ENCODE peak calls at places on chromosome 19, in six cellular contexts. D, E, B, U, R and V are unnamed samples.

GRCh38 chr19:49665301-49666119 is at the start of the genes BCL2L12 and IRF3:
- DNase-seq in D (peak), B (peak), R (peak), U (peak), E (peak), V (no peak)

GRCh38 chr19:51599084-51599483 is 28.0 kb downstream of the ZNF175 start:
- DNase-seq in B (no peak), R (no peak), U (no peak), D (no peak), E (no peak), V (no peak)

GRCh38 chr19:32866061-32866460 is 3.5 kb downstream of the SLC7A9 start:
- DNase-seq in U (no peak), B (no peak), E (peak), D (no peak), R (no peak), V (peak)

GRCh38 chr19:31451686-31452325 is 102.6 kb upstream of the TSHZ3 start:
- DNase-seq in U (no peak), R (no peak), E (no peak), B (peak), D (no peak), V (no peak)

GRCh38 chr19:38691938-38692457 is 44.5 kb downstream of the ACTN4 start:
- DNase-seq in R (no peak), B (peak), U (no peak), D (peak), E (peak), V (no peak)

GRCh38 chr19:13097331-13098258 is 5.1 kb downstream of the LYL1 start:
- DNase-seq in B (no peak), U (no peak), E (peak), R (no peak), D (no peak), V (peak)

GRCh38 chr19:12695514-12695913 is 917 bp downstream of the FBXW9 start:
- DNase-seq in D (no peak), R (no peak), U (no peak), E (no peak), B (no peak), V (no peak)

GRCh38 chr19:54302252-54302651 is 10.7 kb downstream of the LILRA5 start:
- DNase-seq in D (no peak), R (no peak), E (no peak), B (no peak), U (no peak), V (no peak)

GRCh38 chr19:46009530-46010510 is 13.0 kb downstream of the PGLYRP1 start:
- DNase-seq in B (peak), U (no peak), R (no peak), D (peak), E (no peak), V (no peak)

DNA sequence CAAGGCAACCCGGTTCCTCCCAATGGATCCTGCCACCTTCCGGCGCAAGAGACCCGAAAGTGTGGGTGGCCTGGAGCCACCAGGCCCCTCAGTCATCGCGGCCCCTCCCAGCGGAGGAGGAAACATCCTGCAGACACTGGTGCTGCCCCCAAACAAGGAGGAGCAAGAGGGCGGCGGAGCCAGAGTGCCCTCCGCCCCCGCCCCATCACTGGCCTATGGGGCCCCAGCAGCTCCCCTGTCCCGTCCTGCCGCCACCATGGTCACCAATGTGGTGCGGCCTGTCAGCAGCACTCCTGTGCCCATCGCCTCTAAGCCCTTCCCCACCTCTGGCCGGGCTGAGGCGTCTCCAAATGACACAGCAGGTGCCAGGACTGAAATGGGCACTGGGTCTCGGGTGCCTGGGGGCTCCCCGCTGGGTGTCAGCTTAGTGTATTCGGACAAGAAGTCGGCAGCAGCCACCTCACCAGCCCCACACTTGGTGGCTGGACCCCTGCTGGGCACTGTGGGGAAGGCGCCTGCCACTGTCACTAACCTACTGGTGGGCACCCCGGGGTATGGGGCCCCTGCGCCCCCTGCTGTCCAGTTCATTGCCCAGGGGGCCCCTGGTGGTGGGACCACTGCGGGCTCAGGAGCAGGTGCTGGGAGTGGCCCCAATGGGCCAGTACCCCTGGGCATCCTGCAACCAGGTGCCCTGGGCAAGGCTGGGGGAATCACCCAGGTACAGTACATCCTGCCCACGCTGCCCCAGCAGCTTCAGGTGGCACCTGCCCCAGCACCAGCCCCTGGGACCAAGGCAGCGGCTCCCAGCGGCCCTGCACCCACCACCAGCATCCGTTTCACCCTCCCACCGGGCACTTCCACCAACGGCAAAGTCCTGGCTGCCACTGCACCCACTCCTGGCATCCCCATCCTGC is 11.2 kb upstream of the PRR19 start:
- DNase-seq in B (no peak), D (no peak), E (no peak), R (no peak), U (no peak), V (peak)
- TF ChIP-seq CTCF in B (peak), D (peak), E (peak), R (peak), U (no peak), V (peak)

GRCh38 chr19:2736550-2737190 is 3.1 kb downstream of the SLC39A3 start:
- DNase-seq in U (no peak), B (no peak), D (no peak), E (no peak), R (no peak), V (no peak)

GRCh38 chr19:2743099-2743498 is 3.3 kb upstream of the SLC39A3 start:
- DNase-seq in R (no peak), D (no peak), E (no peak), U (no peak), B (no peak), V (no peak)

GRCh38 chr19:2740314-2740656 is 468 bp upstream of the SLC39A3 start:
- DNase-seq in U (no peak), R (no peak), D (no peak), B (no peak), E (no peak), V (no peak)

GRCh38 chr19:2744113-2744512 is 4.3 kb upstream of the SLC39A3 start:
- DNase-seq in U (no peak), R (no peak), B (no peak), E (no peak), D (no peak), V (no peak)

GRCh38 chr19:2739602-2740313 is at the start of gene SLC39A3:
- DNase-seq in U (peak), E (peak), B (peak), R (peak), D (peak), V (peak)
- TF ChIP-seq CTCF in U (no peak), E (peak), B (peak), R (no peak), D (no peak), V (peak)

GRCh38 chr19:7611541-7612279 is 16.0 kb downstream of the CAMSAP3 start:
- DNase-seq in U (no peak), E (no peak), D (no peak), B (no peak), R (no peak), V (no peak)

GRCh38 chr19:7610491-7611240 is 15.0 kb downstream of the CAMSAP3 start:
- DNase-seq in U (no peak), B (no peak), R (no peak), D (no peak), E (no peak), V (no peak)

GRCh38 chr19:7614859-7615741 is 14.2 kb downstream of the XAB2 start:
- DNase-seq in R (no peak), E (no peak), B (no peak), U (no peak), D (no peak), V (no peak)

GRCh38 chr19:7607874-7608560 is 12.4 kb downstream of the CAMSAP3 start:
- DNase-seq in E (no peak), D (no peak), B (no peak), U (no peak), R (no peak), V (no peak)

DNA sequence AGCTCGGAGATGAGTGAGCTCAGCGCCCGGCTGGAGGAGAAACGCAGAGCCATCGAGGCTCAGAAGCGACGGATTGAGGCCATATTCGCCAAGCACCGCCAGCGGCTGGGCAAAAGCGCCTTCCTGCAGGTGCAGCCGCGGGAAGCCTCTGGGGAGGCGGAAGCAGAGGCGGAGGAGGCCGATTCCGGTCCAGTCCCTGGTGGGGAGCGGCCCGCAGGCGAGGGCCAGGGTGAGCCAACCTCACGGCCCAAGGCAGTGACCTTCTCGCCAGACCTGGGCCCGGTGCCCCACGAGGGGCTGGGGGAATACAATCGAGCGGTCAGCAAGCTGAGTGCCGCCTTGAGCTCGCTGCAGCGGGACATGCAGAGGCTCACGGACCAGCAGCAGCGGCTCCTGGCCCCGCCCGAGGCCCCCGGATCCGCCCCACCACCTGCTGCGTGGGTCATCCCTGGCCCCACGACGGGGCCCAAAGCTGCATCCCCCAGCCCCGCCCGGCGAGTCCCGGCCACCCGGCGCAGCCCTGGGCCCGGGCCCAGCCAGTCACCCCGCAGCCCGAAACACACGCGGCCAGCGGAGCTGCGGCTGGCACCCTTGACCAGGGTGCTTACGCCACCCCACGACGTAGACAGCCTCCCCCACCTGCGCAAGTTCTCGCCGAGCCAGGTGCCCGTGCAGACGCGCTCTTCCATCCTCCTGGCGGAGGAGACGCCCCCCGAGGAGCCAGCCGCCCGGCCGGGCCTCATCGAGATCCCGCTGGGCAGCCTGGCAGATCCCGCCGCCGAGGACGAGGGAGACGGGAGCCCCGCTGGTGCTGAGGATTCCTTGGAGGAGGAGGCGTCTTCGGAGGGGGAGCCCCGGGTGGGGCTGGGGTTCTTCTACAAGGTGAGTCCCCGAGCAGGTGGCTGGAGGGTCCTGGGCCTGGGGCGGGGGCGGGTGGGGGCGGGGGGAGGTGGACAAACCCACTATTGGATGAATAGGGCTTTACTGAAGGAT is 16.8 kb downstream of the XAB2 start:
- DNase-seq in E (no peak), R (no peak), B (no peak), U (no peak), D (no peak), V (no peak)
- TF ChIP-seq CTCF in E (no peak), R (no peak), B (no peak), U (no peak), D (no peak), V (no peak)

DNA sequence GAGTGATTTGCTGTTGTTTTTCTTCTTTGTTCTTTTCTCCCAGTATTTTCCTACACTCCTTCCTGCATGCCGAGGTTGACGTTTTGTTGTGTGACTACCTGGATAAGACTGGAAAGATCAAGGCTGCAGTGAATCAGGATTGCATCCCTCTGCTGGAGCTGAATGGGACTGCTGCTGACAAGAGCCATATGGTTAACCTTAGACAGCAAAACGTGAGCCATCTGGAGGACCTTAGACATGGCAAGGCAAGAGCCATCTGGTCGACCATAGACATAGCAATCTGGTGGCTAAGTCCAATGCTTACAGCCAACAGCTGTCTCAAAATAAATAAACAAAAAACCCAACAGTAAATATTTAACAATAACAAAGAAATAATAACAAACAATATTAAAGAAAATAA is 42.6 kb upstream of the ZNF91 start:
- DNase-seq in E (no peak), D (no peak), B (no peak), U (no peak), R (no peak), V (no peak)
- TF ChIP-seq CTCF in E (no peak), D (no peak), B (no peak), U (peak), R (no peak), V (no peak)

DNA sequence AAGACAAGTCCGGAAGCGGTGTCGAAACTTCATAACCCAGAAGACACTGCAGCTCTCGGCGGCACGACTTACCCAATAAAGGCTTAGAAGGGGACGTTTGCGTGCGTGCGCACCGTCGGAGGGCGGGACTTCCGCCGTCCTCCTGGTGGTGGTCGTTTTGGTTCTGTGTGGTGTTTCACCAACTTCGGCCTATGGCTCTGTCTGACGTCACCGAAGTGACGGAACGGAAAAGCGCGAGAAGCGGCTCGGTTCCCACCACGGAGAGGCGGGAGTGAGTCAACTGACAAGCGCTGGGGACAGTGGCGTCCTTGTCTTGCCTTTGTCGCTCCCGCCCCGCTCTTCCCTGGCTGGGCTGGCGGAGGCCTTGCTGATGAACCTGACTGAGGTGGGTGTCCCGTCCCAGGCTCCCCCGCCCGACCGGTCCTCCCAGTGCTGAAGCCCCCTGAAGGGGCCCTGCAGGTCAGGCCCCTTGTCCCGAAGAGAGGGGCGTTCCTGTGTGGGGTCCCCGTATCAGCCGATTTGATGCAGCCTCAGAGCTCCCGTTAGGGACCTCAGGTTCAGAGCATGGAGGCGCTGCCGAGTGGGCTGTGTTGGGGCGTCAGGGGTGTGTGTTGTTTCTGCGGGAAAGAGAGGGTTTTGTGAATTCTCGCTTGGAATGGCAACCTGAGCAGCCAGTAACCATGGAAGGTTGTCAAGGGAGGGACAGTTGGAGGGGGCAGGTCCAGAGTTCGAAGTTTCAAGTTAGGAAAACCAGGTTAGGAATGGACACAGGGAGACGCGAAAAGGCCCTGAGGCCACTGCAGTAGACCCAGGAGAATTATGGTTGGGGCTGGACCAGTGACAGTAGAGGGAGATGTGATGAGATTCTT is at the start of gene ZNF548:
- DNase-seq in R (peak), B (peak), E (peak), U (peak), D (peak), V (peak)
- TF ChIP-seq CTCF in R (peak), B (peak), E (peak), U (no peak), D (peak), V (peak)

GRCh38 chr19:40217027-40217810 is 965 bp downstream of the TTC9B start:
- DNase-seq in R (no peak), E (no peak), U (peak), D (no peak), B (no peak), V (no peak)
- TF ChIP-seq CTCF in R (peak), E (no peak), U (peak), D (peak), B (peak), V (peak)

GRCh38 chr19:18672606-18673337 is 10.7 kb upstream of the CRTC1 start:
- DNase-seq in B (peak), E (peak), R (no peak), U (no peak), D (peak), V (no peak)
- TF ChIP-seq CTCF in B (peak), E (peak), R (peak), U (peak), D (peak), V (peak)